ENCODE peak calls at places on chromosomes 5 and 9, in nine cellular contexts. One of them, this sample, is unnamed. For H3K27me3, the result is how much of the 10 kb centered on the place peaks cover.

GRCh38 chr5:43210570-43210969 is 18.5 kb downstream of the NIM1K start:
- DNase-seq in GM23248: no peak
- DNase-seq in MM.1S: no peak
- DNase-seq in GM12878: no peak
- DNase-seq in endothelial cell of umbilical vein: no peak
- DNase-seq in H1: no peak
- DNase-seq in PC-3: no peak
- DNase-seq in neural progenitor cell: no peak
- DNase-seq in mammary epithelial cell: no peak
- DNase-seq in this sample: no peak

GRCh38 chr5:91119941-91120850 is 262.9 kb downstream of the ARRDC3 start:
- DNase-seq in endothelial cell of umbilical vein: no peak
- DNase-seq in PC-3: no peak
- DNase-seq in H1: no peak
- DNase-seq in neural progenitor cell: peak
- DNase-seq in GM23248: no peak
- DNase-seq in GM12878: no peak
- DNase-seq in MM.1S: no peak
- DNase-seq in mammary epithelial cell: no peak
- DNase-seq in this sample: no peak

GRCh38 chr5:9337908-9338307 is 208.0 kb downstream of the SEMA5A start:
- DNase-seq in GM23248: peak
- DNase-seq in H1: no peak
- DNase-seq in GM12878: no peak
- DNase-seq in MM.1S: no peak
- DNase-seq in PC-3: peak
- DNase-seq in neural progenitor cell: no peak
- DNase-seq in mammary epithelial cell: peak
- DNase-seq in endothelial cell of umbilical vein: peak
- DNase-seq in this sample: no peak

GRCh38 chr5:180154821-180155220 is 54.2 kb downstream of the RASGEF1C start:
- DNase-seq in neural progenitor cell: no peak
- DNase-seq in endothelial cell of umbilical vein: no peak
- DNase-seq in GM23248: no peak
- DNase-seq in GM12878: no peak
- DNase-seq in PC-3: no peak
- DNase-seq in mammary epithelial cell: no peak
- DNase-seq in H1: no peak
- DNase-seq in MM.1S: no peak
- DNase-seq in this sample: no peak

GRCh38 chr5:55634866-55635265 is 77.3 kb downstream of the SLC38A9 start:
- DNase-seq in MM.1S: no peak
- DNase-seq in mammary epithelial cell: peak
- DNase-seq in neural progenitor cell: no peak
- DNase-seq in PC-3: no peak
- DNase-seq in GM23248: peak
- DNase-seq in H1: no peak
- DNase-seq in endothelial cell of umbilical vein: no peak
- DNase-seq in GM12878: no peak
- DNase-seq in this sample: no peak

GRCh38 chr5:58825899-58826298 is 243.0 kb downstream of the RAB3C start:
- DNase-seq in endothelial cell of umbilical vein: no peak
- DNase-seq in PC-3: no peak
- DNase-seq in neural progenitor cell: no peak
- DNase-seq in mammary epithelial cell: no peak
- DNase-seq in GM23248: no peak
- DNase-seq in MM.1S: no peak
- DNase-seq in H1: no peak
- DNase-seq in GM12878: no peak
- DNase-seq in this sample: no peak

GRCh38 chr5:114726126-114726525 is 364.3 kb downstream of the KCNN2 start:
- DNase-seq in GM12878: no peak
- DNase-seq in H1: no peak
- DNase-seq in mammary epithelial cell: no peak
- DNase-seq in MM.1S: no peak
- DNase-seq in neural progenitor cell: no peak
- DNase-seq in PC-3: no peak
- DNase-seq in endothelial cell of umbilical vein: no peak
- DNase-seq in GM23248: no peak
- DNase-seq in this sample: no peak

GRCh38 chr5:135881244-135881643 is 14.4 kb downstream of the IL9 start:
- DNase-seq in GM23248: peak
- DNase-seq in mammary epithelial cell: no peak
- DNase-seq in endothelial cell of umbilical vein: no peak
- DNase-seq in neural progenitor cell: no peak
- DNase-seq in H1: no peak
- DNase-seq in PC-3: no peak
- DNase-seq in MM.1S: no peak
- DNase-seq in GM12878: no peak
- DNase-seq in this sample: no peak

GRCh38 chr5:109630109-109630508 is 59.6 kb upstream of the MAN2A1 start:
- DNase-seq in GM23248: peak
- DNase-seq in GM12878: no peak
- DNase-seq in endothelial cell of umbilical vein: no peak
- DNase-seq in mammary epithelial cell: no peak
- DNase-seq in PC-3: no peak
- DNase-seq in neural progenitor cell: peak
- DNase-seq in H1: no peak
- DNase-seq in MM.1S: no peak
- DNase-seq in this sample: no peak

GRCh38 chr5:98349251-98349989 is 424.0 kb upstream of the RGMB start:
- DNase-seq in GM12878: no peak
- DNase-seq in neural progenitor cell: peak
- DNase-seq in MM.1S: peak
- DNase-seq in mammary epithelial cell: peak
- DNase-seq in H1: peak
- DNase-seq in endothelial cell of umbilical vein: peak
- DNase-seq in PC-3: peak
- DNase-seq in GM23248: peak
- DNase-seq in this sample: no peak

GRCh38 chr9:101739311-101739710 is 864 bp upstream of the GRIN3A start:
- DNase-seq in PC-3: no peak
- DNase-seq in endothelial cell of umbilical vein: no peak
- DNase-seq in GM23248: no peak
- DNase-seq in mammary epithelial cell: no peak
- DNase-seq in H1: no peak
- DNase-seq in MM.1S: no peak
- DNase-seq in GM12878: no peak
- DNase-seq in neural progenitor cell: no peak
- DNase-seq in this sample: no peak

GRCh38 chr9:101737165-101737704 is 1.2 kb downstream of the GRIN3A start:
- DNase-seq in GM23248: no peak
- DNase-seq in H1: no peak
- DNase-seq in GM12878: no peak
- DNase-seq in neural progenitor cell: peak
- DNase-seq in PC-3: no peak
- DNase-seq in endothelial cell of umbilical vein: no peak
- DNase-seq in MM.1S: no peak
- DNase-seq in mammary epithelial cell: no peak
- DNase-seq in this sample: no peak

GRCh38 chr9:101736723-101737122 is 1.7 kb downstream of the GRIN3A start:
- DNase-seq in MM.1S: no peak
- DNase-seq in GM12878: no peak
- DNase-seq in mammary epithelial cell: peak
- DNase-seq in neural progenitor cell: peak
- DNase-seq in H1: no peak
- DNase-seq in PC-3: peak
- DNase-seq in endothelial cell of umbilical vein: no peak
- DNase-seq in GM23248: peak
- DNase-seq in this sample: no peak

GRCh38 chr9:101738566-101739183 is at the start of gene GRIN3A:
- DNase-seq in MM.1S: no peak
- DNase-seq in H1: no peak
- DNase-seq in GM12878: no peak
- DNase-seq in GM23248: peak
- DNase-seq in endothelial cell of umbilical vein: no peak
- DNase-seq in mammary epithelial cell: no peak
- DNase-seq in neural progenitor cell: peak
- DNase-seq in PC-3: no peak
- DNase-seq in this sample: no peak

GRCh38 chr9:101737705-101738565 is 512 bp downstream of the GRIN3A start:
- DNase-seq in MM.1S: no peak
- DNase-seq in GM12878: no peak
- DNase-seq in H1: no peak
- DNase-seq in mammary epithelial cell: peak
- DNase-seq in endothelial cell of umbilical vein: no peak
- DNase-seq in PC-3: no peak
- DNase-seq in neural progenitor cell: peak
- DNase-seq in GM23248: peak
- DNase-seq in this sample: no peak
- TF ChIP-seq EZH2 in MM.1S: no peak
- TF ChIP-seq EZH2 in GM12878: no peak
- TF ChIP-seq EZH2 in H1: peak
- TF ChIP-seq EZH2 in mammary epithelial cell: peak
- TF ChIP-seq EZH2 in endothelial cell of umbilical vein: no peak
- TF ChIP-seq EZH2 in PC-3: no peak
- TF ChIP-seq EZH2 in neural progenitor cell: no peak
- TF ChIP-seq EZH2 in GM23248: peak
- TF ChIP-seq EZH2 in this sample: peak

DNA sequence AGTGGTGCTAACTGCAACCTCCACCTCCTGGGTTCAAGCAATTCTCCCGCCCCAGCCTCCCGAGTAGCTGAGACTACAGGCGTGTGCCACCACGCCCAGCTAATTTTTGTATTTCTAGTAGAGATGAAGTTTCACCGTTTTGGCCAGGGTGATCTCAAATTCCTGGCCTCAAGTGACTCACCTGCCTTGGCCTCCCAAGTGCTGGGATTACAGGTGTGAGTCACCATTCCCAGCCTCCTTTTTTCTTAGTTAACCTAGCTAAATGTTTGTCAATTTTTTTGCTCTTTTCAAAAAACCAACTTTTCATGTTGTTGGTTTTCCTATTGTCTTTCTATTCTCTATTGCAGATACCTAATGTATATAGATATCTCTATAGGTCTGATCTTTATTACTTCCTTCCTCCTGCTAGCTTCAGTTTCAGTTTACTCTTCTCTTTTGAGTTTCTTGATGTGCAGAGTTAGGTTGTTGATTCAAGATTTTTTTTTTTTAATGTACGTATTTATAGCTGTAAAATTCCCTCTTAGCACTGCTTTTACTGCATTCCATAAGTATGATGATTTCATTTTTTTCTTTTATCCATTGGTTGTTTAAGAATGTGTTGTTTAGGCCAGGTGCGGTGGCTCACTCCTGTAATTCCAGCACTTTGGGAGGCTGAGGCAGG is 32.9 kb downstream of the FGD3 start:
- DNase-seq in endothelial cell of umbilical vein: no peak
- DNase-seq in MM.1S: peak
- DNase-seq in H1: no peak
- DNase-seq in GM23248: no peak
- DNase-seq in neural progenitor cell: no peak
- DNase-seq in mammary epithelial cell: peak
- DNase-seq in GM12878: no peak
- DNase-seq in PC-3: peak
- DNase-seq in this sample: no peak
- H3K9ac ChIP-seq in endothelial cell of umbilical vein: no peak
- H3K9ac ChIP-seq in MM.1S: no peak
- H3K9ac ChIP-seq in H1: no peak
- H3K9ac ChIP-seq in GM23248: no peak
- H3K9ac ChIP-seq in neural progenitor cell: no peak
- H3K9ac ChIP-seq in mammary epithelial cell: no peak
- H3K9ac ChIP-seq in GM12878: no peak
- H3K9ac ChIP-seq in PC-3: no peak
- H3K9ac ChIP-seq in this sample: no peak

GRCh38 chr9:76603448-76603895 is 144.5 kb downstream of the GCNT1 start:
- DNase-seq in neural progenitor cell: no peak
- DNase-seq in MM.1S: no peak
- DNase-seq in GM12878: no peak
- DNase-seq in H1: no peak
- DNase-seq in endothelial cell of umbilical vein: no peak
- DNase-seq in GM23248: peak
- DNase-seq in PC-3: no peak
- DNase-seq in mammary epithelial cell: peak
- DNase-seq in this sample: no peak
- H3K27me3 ChIP-seq in neural progenitor cell: under half
- H3K27me3 ChIP-seq in MM.1S: under half
- H3K27me3 ChIP-seq in GM12878: under half
- H3K27me3 ChIP-seq in H1: under half
- H3K27me3 ChIP-seq in endothelial cell of umbilical vein: under half
- H3K27me3 ChIP-seq in GM23248: under half
- H3K27me3 ChIP-seq in PC-3: under half
- H3K27me3 ChIP-seq in mammary epithelial cell: under half
- H3K27me3 ChIP-seq in this sample: under half

GRCh38 chr9:135739271-135740220 is 37.6 kb downstream of the KCNT1 start:
- DNase-seq in MM.1S: no peak
- DNase-seq in mammary epithelial cell: no peak
- DNase-seq in H1: no peak
- DNase-seq in PC-3: no peak
- DNase-seq in neural progenitor cell: no peak
- DNase-seq in GM12878: no peak
- DNase-seq in GM23248: no peak
- DNase-seq in endothelial cell of umbilical vein: no peak
- DNase-seq in this sample: no peak

GRCh38 chr9:135734616-135735144 is 32.7 kb downstream of the KCNT1 start:
- DNase-seq in GM23248: no peak
- DNase-seq in endothelial cell of umbilical vein: no peak
- DNase-seq in PC-3: no peak
- DNase-seq in mammary epithelial cell: no peak
- DNase-seq in GM12878: no peak
- DNase-seq in MM.1S: no peak
- DNase-seq in neural progenitor cell: no peak
- DNase-seq in H1: no peak
- DNase-seq in this sample: no peak

GRCh38 chr9:135736979-135737839 is 35.2 kb downstream of the KCNT1 start:
- DNase-seq in neural progenitor cell: no peak
- DNase-seq in endothelial cell of umbilical vein: no peak
- DNase-seq in PC-3: peak
- DNase-seq in GM12878: no peak
- DNase-seq in H1: no peak
- DNase-seq in mammary epithelial cell: peak
- DNase-seq in MM.1S: no peak
- DNase-seq in GM23248: no peak
- DNase-seq in this sample: no peak

GRCh38 chr9:135737840-135738521 is 36.0 kb downstream of the KCNT1 start:
- DNase-seq in GM12878: no peak
- DNase-seq in endothelial cell of umbilical vein: no peak
- DNase-seq in neural progenitor cell: no peak
- DNase-seq in H1: no peak
- DNase-seq in MM.1S: no peak
- DNase-seq in GM23248: no peak
- DNase-seq in PC-3: no peak
- DNase-seq in mammary epithelial cell: no peak
- DNase-seq in this sample: no peak

DNA sequence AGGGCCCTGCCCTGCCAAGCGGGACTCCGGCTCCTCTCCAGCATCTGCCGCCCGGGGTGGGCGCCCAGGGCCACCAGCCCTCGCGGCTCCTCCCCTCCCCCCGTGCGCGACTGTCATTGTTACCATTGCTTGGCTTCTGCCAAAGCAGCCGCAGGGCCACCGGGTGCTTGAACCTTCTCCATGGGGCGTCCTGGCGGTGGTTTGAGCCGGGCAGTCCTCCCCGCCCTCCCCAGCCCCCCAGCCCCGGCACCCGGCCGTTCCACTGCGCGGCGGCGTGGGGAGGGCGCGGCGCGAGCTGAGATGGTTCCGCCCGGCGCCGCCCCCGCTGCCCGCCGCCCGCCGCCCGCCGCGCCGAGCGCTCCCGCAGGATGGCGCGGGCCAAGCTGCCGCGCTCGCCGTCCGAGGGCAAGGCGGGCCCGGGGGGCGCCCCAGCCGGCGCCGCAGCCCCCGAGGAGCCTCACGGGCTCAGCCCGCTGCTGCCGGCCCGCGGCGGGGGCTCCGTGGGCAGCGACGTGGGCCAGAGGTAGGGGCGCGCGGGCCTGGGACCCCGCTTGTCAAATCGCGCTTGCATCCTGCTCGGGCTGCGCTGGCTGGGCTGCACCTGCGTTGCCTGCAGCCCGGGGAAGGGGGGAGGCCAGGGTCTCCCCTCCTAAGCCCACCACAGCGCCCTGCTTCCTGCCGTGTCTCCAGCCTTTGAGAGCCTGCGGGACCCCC is 34.4 kb downstream of the KCNT1 start:
- DNase-seq in H1: no peak
- DNase-seq in GM12878: no peak
- DNase-seq in MM.1S: no peak
- DNase-seq in GM23248: no peak
- DNase-seq in PC-3: no peak
- DNase-seq in endothelial cell of umbilical vein: no peak
- DNase-seq in mammary epithelial cell: no peak
- DNase-seq in neural progenitor cell: peak
- DNase-seq in this sample: no peak
- TF ChIP-seq EZH2 in H1: no peak
- TF ChIP-seq EZH2 in GM12878: no peak
- TF ChIP-seq EZH2 in MM.1S: no peak
- TF ChIP-seq EZH2 in GM23248: no peak
- TF ChIP-seq EZH2 in PC-3: no peak
- TF ChIP-seq EZH2 in endothelial cell of umbilical vein: peak
- TF ChIP-seq EZH2 in mammary epithelial cell: no peak
- TF ChIP-seq EZH2 in neural progenitor cell: no peak
- TF ChIP-seq EZH2 in this sample: no peak